ENCODE peak calls at places on chromosomes 16 and 17, in five cellular contexts. E, J, W, B and T are unnamed samples.

GRCh38 chr17:44627513-44627912 is 28.8 kb upstream of the MEIOC start:
- DNase-seq in W (no peak), E (no peak), B (no peak), J (no peak), T (no peak)

GRCh38 chr17:40548491-40548981 is 16.7 kb downstream of the CCR7 start:
- DNase-seq in B (no peak), J (no peak), W (no peak), E (no peak), T (no peak)

GRCh38 chr17:12977008-12977751 is 40.6 kb downstream of the ELAC2 start:
- DNase-seq in J (no peak), E (no peak), B (no peak), W (peak), T (no peak)

GRCh38 chr17:77602062-77602746 is 356.3 kb upstream of the TNRC6C start:
- DNase-seq in J (no peak), W (no peak), E (peak), B (no peak), T (no peak)

GRCh38 chr17:50354198-50354597 is 8.3 kb downstream of the XYLT2 start:
- DNase-seq in W (no peak), E (no peak), B (no peak), J (no peak), T (no peak)

GRCh38 chr17:78079253-78079652 is 49.3 kb downstream of the TMC6 start:
- DNase-seq in E (no peak), J (no peak), W (no peak), B (no peak), T (no peak)

GRCh38 chr17:82781894-82782274 is 30.0 kb downstream of the TBCD start:
- DNase-seq in W (peak), J (peak), E (peak), B (peak), T (peak)

GRCh38 chr17:7849185-7850117 is 5.4 kb upstream of the TMEM88 start:
- DNase-seq in B (no peak), J (no peak), E (no peak), W (no peak), T (no peak)

GRCh38 chr16:81779540-81780320 is 639 bp downstream of the PLCG2 start:
- DNase-seq in W (peak), B (peak), J (no peak), E (no peak), T (peak)

GRCh38 chr17:78168906-78169793 is 769 bp downstream of the SYNGR2 start:
- DNase-seq in W (peak), E (peak), J (peak), B (peak), T (peak)

GRCh38 chr16:83040174-83040573 is 413.4 kb downstream of the CDH13 start:
- DNase-seq in E (no peak), B (no peak), J (no peak), W (no peak), T (no peak)

GRCh38 chr16:49727611-49728010 is 128.3 kb downstream of the ZNF423 start:
- DNase-seq in E (no peak), B (no peak), W (no peak), J (no peak), T (no peak)

GRCh38 chr17:64306850-64307463 is 43.9 kb upstream of the TEX2 start:
- DNase-seq in E (peak), W (peak), B (peak), J (peak), T (peak)

GRCh38 chr16:3577302-3577752 is at the start of gene NLRC3:
- DNase-seq in J (no peak), E (no peak), B (no peak), W (no peak), T (peak)

GRCh38 chr17:33749171-33749570 is 456.1 kb upstream of the ASIC2 start:
- DNase-seq in W (no peak), E (no peak), B (no peak), J (no peak), T (no peak)

GRCh38 chr17:10805911-10806310 is 2.0 kb upstream of the TMEM238L start:
- DNase-seq in J (no peak), B (no peak), E (no peak), W (no peak), T (no peak)